ENCODE peak calls at places on chromosomes 5 and 9, in ten cellular contexts. One of them, this sample, is unnamed.

GRCh38 chr9:81112638-81113037 is 576.7 kb downstream of the TLE1 start:
- DNase-seq in fibroblast of lung: no peak
- DNase-seq in stomach: no peak
- DNase-seq in GM20000: no peak
- DNase-seq in astrocyte of the spinal cord: no peak
- DNase-seq in activated CD8-positive, alpha-beta memory T cell treated with anti-CD3 and anti-CD28 coated beads, Interleukin-2, amount 50 U/mL, for 4 hours: no peak
- DNase-seq in stimulated activated naive CD8-positive, alpha-beta T cell treated with anti-CD3 and anti-CD28 coated beads, Interleukin-15, Interleukin-2, amounts not matched to agents 100 U/mL and 50 U/mL, for 24 hours: no peak
- DNase-seq in Right ventricle myocardium superior: no peak
- DNase-seq in activated T-helper 1 cell treated with anti-CD3 and anti-CD28 coated beads, Interleukin-2, amount 50 U/mL, for 16 hours: no peak
- DNase-seq in esophagus squamous epithelium: no peak
- DNase-seq in this sample: no peak

GRCh38 chr5:151770383-151771258 is 1.1 kb upstream of the G3BP1 start:
- DNase-seq in stimulated activated naive CD8-positive, alpha-beta T cell treated with anti-CD3 and anti-CD28 coated beads, Interleukin-15, Interleukin-2, amounts not matched to agents 100 U/mL and 50 U/mL, for 24 hours: peak
- DNase-seq in fibroblast of lung: peak
- DNase-seq in activated T-helper 1 cell treated with anti-CD3 and anti-CD28 coated beads, Interleukin-2, amount 50 U/mL, for 16 hours: no peak
- DNase-seq in astrocyte of the spinal cord: peak
- DNase-seq in esophagus squamous epithelium: peak
- DNase-seq in stomach: peak
- DNase-seq in activated CD8-positive, alpha-beta memory T cell treated with anti-CD3 and anti-CD28 coated beads, Interleukin-2, amount 50 U/mL, for 4 hours: peak
- DNase-seq in Right ventricle myocardium superior: peak
- DNase-seq in GM20000: peak
- DNase-seq in this sample: peak

GRCh38 chr9:134373269-134373668 is 47.0 kb downstream of the RXRA start:
- DNase-seq in GM20000: no peak
- DNase-seq in astrocyte of the spinal cord: no peak
- DNase-seq in stomach: no peak
- DNase-seq in esophagus squamous epithelium: no peak
- DNase-seq in fibroblast of lung: no peak
- DNase-seq in activated CD8-positive, alpha-beta memory T cell treated with anti-CD3 and anti-CD28 coated beads, Interleukin-2, amount 50 U/mL, for 4 hours: no peak
- DNase-seq in stimulated activated naive CD8-positive, alpha-beta T cell treated with anti-CD3 and anti-CD28 coated beads, Interleukin-15, Interleukin-2, amounts not matched to agents 100 U/mL and 50 U/mL, for 24 hours: no peak
- DNase-seq in activated T-helper 1 cell treated with anti-CD3 and anti-CD28 coated beads, Interleukin-2, amount 50 U/mL, for 16 hours: no peak
- DNase-seq in Right ventricle myocardium superior: no peak
- DNase-seq in this sample: no peak

GRCh38 chr5:113204525-113205161 is 228.0 kb downstream of the DCP2 start:
- DNase-seq in stomach: no peak
- DNase-seq in Right ventricle myocardium superior: peak
- DNase-seq in stimulated activated naive CD8-positive, alpha-beta T cell treated with anti-CD3 and anti-CD28 coated beads, Interleukin-15, Interleukin-2, amounts not matched to agents 100 U/mL and 50 U/mL, for 24 hours: no peak
- DNase-seq in esophagus squamous epithelium: no peak
- DNase-seq in activated CD8-positive, alpha-beta memory T cell treated with anti-CD3 and anti-CD28 coated beads, Interleukin-2, amount 50 U/mL, for 4 hours: no peak
- DNase-seq in astrocyte of the spinal cord: peak
- DNase-seq in fibroblast of lung: peak
- DNase-seq in activated T-helper 1 cell treated with anti-CD3 and anti-CD28 coated beads, Interleukin-2, amount 50 U/mL, for 16 hours: no peak
- DNase-seq in GM20000: no peak
- DNase-seq in this sample: no peak

GRCh38 chr5:93607367-93608258 is 24.6 kb downstream of the NR2F1 start:
- DNase-seq in activated CD8-positive, alpha-beta memory T cell treated with anti-CD3 and anti-CD28 coated beads, Interleukin-2, amount 50 U/mL, for 4 hours: no peak
- DNase-seq in esophagus squamous epithelium: no peak
- DNase-seq in astrocyte of the spinal cord: peak
- DNase-seq in Right ventricle myocardium superior: no peak
- DNase-seq in stomach: no peak
- DNase-seq in activated T-helper 1 cell treated with anti-CD3 and anti-CD28 coated beads, Interleukin-2, amount 50 U/mL, for 16 hours: no peak
- DNase-seq in fibroblast of lung: peak
- DNase-seq in GM20000: peak
- DNase-seq in stimulated activated naive CD8-positive, alpha-beta T cell treated with anti-CD3 and anti-CD28 coated beads, Interleukin-15, Interleukin-2, amounts not matched to agents 100 U/mL and 50 U/mL, for 24 hours: peak
- DNase-seq in this sample: peak

GRCh38 chr9:136860529-136860928 is 5.6 kb downstream of the EDF1 start:
- DNase-seq in Right ventricle myocardium superior: peak
- DNase-seq in activated CD8-positive, alpha-beta memory T cell treated with anti-CD3 and anti-CD28 coated beads, Interleukin-2, amount 50 U/mL, for 4 hours: no peak
- DNase-seq in stomach: no peak
- DNase-seq in stimulated activated naive CD8-positive, alpha-beta T cell treated with anti-CD3 and anti-CD28 coated beads, Interleukin-15, Interleukin-2, amounts not matched to agents 100 U/mL and 50 U/mL, for 24 hours: no peak
- DNase-seq in esophagus squamous epithelium: no peak
- DNase-seq in activated T-helper 1 cell treated with anti-CD3 and anti-CD28 coated beads, Interleukin-2, amount 50 U/mL, for 16 hours: no peak
- DNase-seq in astrocyte of the spinal cord: no peak
- DNase-seq in fibroblast of lung: no peak
- DNase-seq in GM20000: no peak
- DNase-seq in this sample: no peak

GRCh38 chr9:113990975-113991471 is 87.1 kb downstream of the AMBP start:
- DNase-seq in activated T-helper 1 cell treated with anti-CD3 and anti-CD28 coated beads, Interleukin-2, amount 50 U/mL, for 16 hours: no peak
- DNase-seq in Right ventricle myocardium superior: no peak
- DNase-seq in esophagus squamous epithelium: no peak
- DNase-seq in stimulated activated naive CD8-positive, alpha-beta T cell treated with anti-CD3 and anti-CD28 coated beads, Interleukin-15, Interleukin-2, amounts not matched to agents 100 U/mL and 50 U/mL, for 24 hours: no peak
- DNase-seq in stomach: no peak
- DNase-seq in GM20000: no peak
- DNase-seq in fibroblast of lung: peak
- DNase-seq in astrocyte of the spinal cord: no peak
- DNase-seq in activated CD8-positive, alpha-beta memory T cell treated with anti-CD3 and anti-CD28 coated beads, Interleukin-2, amount 50 U/mL, for 4 hours: no peak
- DNase-seq in this sample: no peak

GRCh38 chr5:149735066-149735465 is 5.0 kb downstream of the PPARGC1B start:
- DNase-seq in stimulated activated naive CD8-positive, alpha-beta T cell treated with anti-CD3 and anti-CD28 coated beads, Interleukin-15, Interleukin-2, amounts not matched to agents 100 U/mL and 50 U/mL, for 24 hours: no peak
- DNase-seq in activated T-helper 1 cell treated with anti-CD3 and anti-CD28 coated beads, Interleukin-2, amount 50 U/mL, for 16 hours: no peak
- DNase-seq in esophagus squamous epithelium: no peak
- DNase-seq in GM20000: no peak
- DNase-seq in stomach: no peak
- DNase-seq in activated CD8-positive, alpha-beta memory T cell treated with anti-CD3 and anti-CD28 coated beads, Interleukin-2, amount 50 U/mL, for 4 hours: no peak
- DNase-seq in astrocyte of the spinal cord: peak
- DNase-seq in Right ventricle myocardium superior: peak
- DNase-seq in fibroblast of lung: no peak
- DNase-seq in this sample: no peak

GRCh38 chr5:36602711-36603321 is 3.6 kb upstream of the SLC1A3 start:
- DNase-seq in astrocyte of the spinal cord: no peak
- DNase-seq in activated T-helper 1 cell treated with anti-CD3 and anti-CD28 coated beads, Interleukin-2, amount 50 U/mL, for 16 hours: no peak
- DNase-seq in GM20000: peak
- DNase-seq in Right ventricle myocardium superior: peak
- DNase-seq in stomach: no peak
- DNase-seq in stimulated activated naive CD8-positive, alpha-beta T cell treated with anti-CD3 and anti-CD28 coated beads, Interleukin-15, Interleukin-2, amounts not matched to agents 100 U/mL and 50 U/mL, for 24 hours: no peak
- DNase-seq in esophagus squamous epithelium: no peak
- DNase-seq in activated CD8-positive, alpha-beta memory T cell treated with anti-CD3 and anti-CD28 coated beads, Interleukin-2, amount 50 U/mL, for 4 hours: no peak
- DNase-seq in fibroblast of lung: no peak
- DNase-seq in this sample: no peak

GRCh38 chr9:127785933-127786772 is at the start of gene CDK9:
- DNase-seq in activated CD8-positive, alpha-beta memory T cell treated with anti-CD3 and anti-CD28 coated beads, Interleukin-2, amount 50 U/mL, for 4 hours: peak
- DNase-seq in fibroblast of lung: peak
- DNase-seq in stimulated activated naive CD8-positive, alpha-beta T cell treated with anti-CD3 and anti-CD28 coated beads, Interleukin-15, Interleukin-2, amounts not matched to agents 100 U/mL and 50 U/mL, for 24 hours: peak
- DNase-seq in stomach: peak
- DNase-seq in Right ventricle myocardium superior: peak
- DNase-seq in GM20000: peak
- DNase-seq in esophagus squamous epithelium: peak
- DNase-seq in astrocyte of the spinal cord: peak
- DNase-seq in activated T-helper 1 cell treated with anti-CD3 and anti-CD28 coated beads, Interleukin-2, amount 50 U/mL, for 16 hours: peak
- DNase-seq in this sample: peak

GRCh38 chr9:137814841-137815240 is 62.7 kb upstream of the CACNA1B start:
- DNase-seq in activated CD8-positive, alpha-beta memory T cell treated with anti-CD3 and anti-CD28 coated beads, Interleukin-2, amount 50 U/mL, for 4 hours: no peak
- DNase-seq in fibroblast of lung: no peak
- DNase-seq in stimulated activated naive CD8-positive, alpha-beta T cell treated with anti-CD3 and anti-CD28 coated beads, Interleukin-15, Interleukin-2, amounts not matched to agents 100 U/mL and 50 U/mL, for 24 hours: no peak
- DNase-seq in stomach: no peak
- DNase-seq in GM20000: no peak
- DNase-seq in activated T-helper 1 cell treated with anti-CD3 and anti-CD28 coated beads, Interleukin-2, amount 50 U/mL, for 16 hours: no peak
- DNase-seq in esophagus squamous epithelium: no peak
- DNase-seq in Right ventricle myocardium superior: no peak
- DNase-seq in astrocyte of the spinal cord: no peak
- DNase-seq in this sample: no peak

GRCh38 chr9:126985870-126986498 is 71.4 kb downstream of the RALGPS1 start:
- DNase-seq in activated T-helper 1 cell treated with anti-CD3 and anti-CD28 coated beads, Interleukin-2, amount 50 U/mL, for 16 hours: peak
- DNase-seq in GM20000: peak
- DNase-seq in stomach: peak
- DNase-seq in esophagus squamous epithelium: no peak
- DNase-seq in astrocyte of the spinal cord: peak
- DNase-seq in stimulated activated naive CD8-positive, alpha-beta T cell treated with anti-CD3 and anti-CD28 coated beads, Interleukin-15, Interleukin-2, amounts not matched to agents 100 U/mL and 50 U/mL, for 24 hours: peak
- DNase-seq in Right ventricle myocardium superior: peak
- DNase-seq in fibroblast of lung: peak
- DNase-seq in activated CD8-positive, alpha-beta memory T cell treated with anti-CD3 and anti-CD28 coated beads, Interleukin-2, amount 50 U/mL, for 4 hours: peak
- DNase-seq in this sample: no peak

GRCh38 chr9:38371495-38371894 is 21.0 kb upstream of the ALDH1B1 start:
- DNase-seq in stimulated activated naive CD8-positive, alpha-beta T cell treated with anti-CD3 and anti-CD28 coated beads, Interleukin-15, Interleukin-2, amounts not matched to agents 100 U/mL and 50 U/mL, for 24 hours: no peak
- DNase-seq in astrocyte of the spinal cord: no peak
- DNase-seq in GM20000: peak
- DNase-seq in activated CD8-positive, alpha-beta memory T cell treated with anti-CD3 and anti-CD28 coated beads, Interleukin-2, amount 50 U/mL, for 4 hours: no peak
- DNase-seq in fibroblast of lung: peak
- DNase-seq in activated T-helper 1 cell treated with anti-CD3 and anti-CD28 coated beads, Interleukin-2, amount 50 U/mL, for 16 hours: no peak
- DNase-seq in esophagus squamous epithelium: no peak
- DNase-seq in stomach: peak
- DNase-seq in Right ventricle myocardium superior: no peak
- DNase-seq in this sample: peak

GRCh38 chr5:15441433-15442182 is 58.4 kb upstream of the FBXL7 start:
- DNase-seq in activated CD8-positive, alpha-beta memory T cell treated with anti-CD3 and anti-CD28 coated beads, Interleukin-2, amount 50 U/mL, for 4 hours: no peak
- DNase-seq in GM20000: no peak
- DNase-seq in Right ventricle myocardium superior: no peak
- DNase-seq in stimulated activated naive CD8-positive, alpha-beta T cell treated with anti-CD3 and anti-CD28 coated beads, Interleukin-15, Interleukin-2, amounts not matched to agents 100 U/mL and 50 U/mL, for 24 hours: no peak
- DNase-seq in astrocyte of the spinal cord: no peak
- DNase-seq in fibroblast of lung: no peak
- DNase-seq in stomach: no peak
- DNase-seq in activated T-helper 1 cell treated with anti-CD3 and anti-CD28 coated beads, Interleukin-2, amount 50 U/mL, for 16 hours: no peak
- DNase-seq in esophagus squamous epithelium: no peak
- DNase-seq in this sample: no peak

GRCh38 chr5:5461012-5461411 is 38.5 kb downstream of the ICE1 start:
- DNase-seq in fibroblast of lung: no peak
- DNase-seq in activated T-helper 1 cell treated with anti-CD3 and anti-CD28 coated beads, Interleukin-2, amount 50 U/mL, for 16 hours: no peak
- DNase-seq in GM20000: no peak
- DNase-seq in esophagus squamous epithelium: no peak
- DNase-seq in stimulated activated naive CD8-positive, alpha-beta T cell treated with anti-CD3 and anti-CD28 coated beads, Interleukin-15, Interleukin-2, amounts not matched to agents 100 U/mL and 50 U/mL, for 24 hours: no peak
- DNase-seq in activated CD8-positive, alpha-beta memory T cell treated with anti-CD3 and anti-CD28 coated beads, Interleukin-2, amount 50 U/mL, for 4 hours: no peak
- DNase-seq in astrocyte of the spinal cord: no peak
- DNase-seq in Right ventricle myocardium superior: no peak
- DNase-seq in stomach: no peak
- DNase-seq in this sample: no peak

GRCh38 chr5:149172261-149172660 is 31.0 kb downstream of the ABLIM3 start:
- DNase-seq in activated CD8-positive, alpha-beta memory T cell treated with anti-CD3 and anti-CD28 coated beads, Interleukin-2, amount 50 U/mL, for 4 hours: no peak
- DNase-seq in GM20000: no peak
- DNase-seq in stimulated activated naive CD8-positive, alpha-beta T cell treated with anti-CD3 and anti-CD28 coated beads, Interleukin-15, Interleukin-2, amounts not matched to agents 100 U/mL and 50 U/mL, for 24 hours: peak
- DNase-seq in activated T-helper 1 cell treated with anti-CD3 and anti-CD28 coated beads, Interleukin-2, amount 50 U/mL, for 16 hours: no peak
- DNase-seq in Right ventricle myocardium superior: no peak
- DNase-seq in stomach: no peak
- DNase-seq in esophagus squamous epithelium: no peak
- DNase-seq in astrocyte of the spinal cord: peak
- DNase-seq in fibroblast of lung: peak
- DNase-seq in this sample: peak

GRCh38 chr5:172383231-172383802 is 71.0 kb downstream of the SH3PXD2B start:
- DNase-seq in GM20000: no peak
- DNase-seq in stimulated activated naive CD8-positive, alpha-beta T cell treated with anti-CD3 and anti-CD28 coated beads, Interleukin-15, Interleukin-2, amounts not matched to agents 100 U/mL and 50 U/mL, for 24 hours: no peak
- DNase-seq in Right ventricle myocardium superior: no peak
- DNase-seq in activated CD8-positive, alpha-beta memory T cell treated with anti-CD3 and anti-CD28 coated beads, Interleukin-2, amount 50 U/mL, for 4 hours: no peak
- DNase-seq in activated T-helper 1 cell treated with anti-CD3 and anti-CD28 coated beads, Interleukin-2, amount 50 U/mL, for 16 hours: no peak
- DNase-seq in esophagus squamous epithelium: no peak
- DNase-seq in stomach: peak
- DNase-seq in fibroblast of lung: peak
- DNase-seq in astrocyte of the spinal cord: peak
- DNase-seq in this sample: no peak